ENCODE peak calls at places on chromosomes 16 and 17, in seven cellular contexts. Z is OCI-LY7, U is heart right ventricle, M is left lung, I is RWPE1, L is GM13976, H is SK-N-SH. G is an unnamed sample.
A peak's percentile ranks its signal among the peaks of the same experiment; 100 is the strongest.

GRCh38 chr17:29111816-29112499 is 68.2 kb downstream of the MYO18A start:
- DNase-seq in Z (peak; percentile 66), U (peak; percentile 65), M (peak; percentile 59), I (peak; percentile 55), L (peak; percentile 86), H (peak; percentile 82), G (peak; percentile 74)

GRCh38 chr17:77858291-77859034 is 100.0 kb upstream of the TNRC6C start:
- DNase-seq in Z (no peak), U (no peak), M (no peak), I (no peak), L (no peak), H (no peak), G (no peak)

GRCh38 chr16:50747206-50747956 is 5.5 kb downstream of the CYLD start:
- DNase-seq in Z (peak; percentile 36), U (no peak), M (no peak), I (peak; percentile 26), L (no peak), H (peak; percentile 30), G (peak; percentile 55)

GRCh38 chr16:8855051-8855786 is 13.6 kb downstream of the CARHSP1 start:
- DNase-seq in Z (no peak), U (no peak), M (peak; percentile 21), I (no peak), L (no peak), H (peak; percentile 23), G (no peak)

GRCh38 chr17:77465358-77466041 is 324.7 kb downstream of the SEC14L1 start:
- DNase-seq in Z (peak; percentile 96), U (peak; percentile 78), M (peak; percentile 89), I (no peak), L (peak; percentile 84), H (no peak), G (peak; percentile 74)

GRCh38 chr17:57916925-57917858 is 38.0 kb downstream of the CUEDC1 start:
- DNase-seq in Z (no peak), U (peak; percentile 59), M (peak; percentile 68), I (no peak), L (no peak), H (no peak), G (no peak)

GRCh38 chr16:56450275-56450889 is 750 bp downstream of the NUDT21 start:
- DNase-seq in Z (peak; percentile 23), U (no peak), M (no peak), I (peak; percentile 37), L (no peak), H (peak; percentile 32), G (peak; percentile 25)

GRCh38 chr16:27253526-27253930 is 15.0 kb downstream of the NSMCE1 start:
- DNase-seq in Z (no peak), U (no peak), M (no peak), I (peak; percentile 82), L (no peak), H (no peak), G (peak; percentile 89)

GRCh38 chr17:6328279-6328678 is 106.6 kb downstream of the AIPL1 start:
- DNase-seq in Z (peak; percentile 18), U (no peak), M (no peak), I (peak; percentile 18), L (no peak), H (no peak), G (no peak)

GRCh38 chr17:44205962-44206824 is 6.5 kb upstream of the ATXN7L3 start:
- DNase-seq in Z (no peak), U (no peak), M (no peak), I (no peak), L (no peak), H (no peak), G (no peak)
- TF ChIP-seq CTCF in Z (peak; percentile 21), U (peak; percentile 12), M (no peak), I (no peak), L (no peak), H (peak; percentile 39), G (peak; percentile 45)

DNA sequence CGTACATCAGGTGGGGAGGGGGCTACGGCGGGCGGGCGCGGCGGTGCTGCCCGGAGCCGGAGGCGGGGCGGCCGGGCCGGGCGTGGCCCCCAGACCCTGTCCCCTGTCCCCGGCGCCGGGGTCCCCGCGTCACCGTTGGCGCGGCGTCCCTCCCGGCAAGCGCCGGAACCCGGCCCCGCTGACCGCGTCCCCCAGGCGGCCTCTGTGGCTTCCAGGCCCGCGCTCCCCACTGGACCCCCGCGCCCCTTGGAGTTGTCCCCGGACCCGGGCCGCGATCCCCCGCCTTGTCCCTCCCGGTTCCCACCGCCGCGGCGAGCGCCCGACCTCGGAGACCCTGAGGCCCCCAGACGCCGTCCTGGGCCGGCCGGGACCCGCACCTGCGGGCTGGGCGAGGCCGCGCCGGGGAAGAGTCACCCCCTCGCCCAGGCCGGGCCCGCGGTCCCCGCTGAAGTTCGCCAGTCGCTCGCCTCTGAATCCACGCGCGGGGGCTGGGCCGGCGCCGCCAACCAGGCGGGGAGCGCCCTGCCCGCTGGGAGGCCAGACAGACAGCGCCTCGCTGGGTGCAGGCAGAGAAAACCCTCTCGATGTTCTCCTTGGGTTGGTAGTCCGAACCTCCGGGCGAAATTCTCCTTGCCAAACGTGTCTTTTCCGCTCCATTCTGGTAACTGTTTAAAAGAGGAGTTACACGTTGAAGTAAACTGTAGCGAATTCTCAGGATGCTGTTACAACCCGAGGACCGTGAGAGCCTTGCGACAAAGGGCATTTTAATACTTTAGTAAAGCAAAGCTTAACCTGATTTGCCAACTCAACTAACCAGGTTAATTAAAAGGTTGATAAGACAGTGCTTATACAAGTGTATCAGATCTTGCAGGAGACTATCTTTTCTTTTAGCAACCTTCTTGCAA is 761 bp downstream of the GAN start:
- DNase-seq in Z (peak; percentile 59), U (peak; percentile 53), M (peak; percentile 65), I (peak; percentile 44), L (peak; percentile 61), H (peak; percentile 78), G (peak; percentile 59)
- TF ChIP-seq CTCF in Z (peak; percentile 38), U (no peak), M (no peak), I (peak; percentile 16), L (no peak), H (peak; percentile 17), G (peak; percentile 9)

GRCh38 chr17:8630802-8631553 is 453 bp upstream of the MYH10 start:
- DNase-seq in Z (peak; percentile 99), U (peak; percentile 99), M (peak; percentile 99), I (peak; percentile 100), L (peak; percentile 99), H (peak; percentile 98), G (peak; percentile 100)
- TF ChIP-seq CTCF in Z (peak; percentile 63), U (peak; percentile 36), M (no peak), I (no peak), L (peak; percentile 6), H (peak; percentile 27), G (no peak)

DNA sequence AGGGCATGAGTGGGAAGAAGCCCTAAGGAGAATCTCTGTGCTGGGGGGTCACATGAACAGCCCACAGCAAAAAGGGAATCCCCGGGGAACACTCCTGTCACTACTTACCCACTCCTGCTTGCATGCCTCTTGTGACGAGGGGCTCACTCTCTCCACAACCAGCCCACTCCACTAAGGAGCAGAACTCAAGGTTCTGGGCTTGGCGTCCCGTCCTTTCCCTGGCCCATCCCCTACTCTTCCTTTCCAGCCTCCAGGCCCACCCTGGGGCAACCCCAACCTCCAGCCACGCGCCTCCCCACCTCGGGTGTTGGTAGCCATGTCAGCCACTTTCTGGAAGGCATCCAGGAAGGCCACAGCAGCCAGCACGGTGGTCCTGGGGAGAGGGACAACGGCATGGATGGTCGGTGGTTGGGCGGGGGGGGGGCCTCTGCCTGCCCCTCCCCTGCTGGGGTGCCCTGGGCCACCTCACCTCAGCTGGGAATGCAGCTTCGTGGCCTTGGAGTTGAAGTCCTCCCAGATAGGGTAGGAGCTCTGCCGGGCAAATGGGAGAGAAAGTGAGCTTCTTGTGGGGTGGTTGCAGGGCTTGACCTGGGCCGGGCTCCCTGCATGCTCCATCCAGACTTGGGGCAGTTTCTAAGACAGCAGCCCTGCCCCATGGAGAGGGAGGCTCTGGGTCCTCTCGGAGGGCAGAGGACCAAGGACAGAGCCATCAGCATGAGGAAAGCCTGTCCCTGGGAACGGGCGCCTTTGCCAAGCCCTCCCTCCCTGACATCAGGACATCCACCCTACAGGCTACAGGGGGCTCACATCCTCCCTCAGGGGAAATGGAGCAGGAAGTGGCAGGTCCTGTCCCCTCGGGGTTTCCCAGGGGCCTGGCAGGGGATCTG is 5.1 kb downstream of the MTSS2 start:
- DNase-seq in Z (no peak), U (no peak), M (no peak), I (no peak), L (no peak), H (no peak), G (no peak)
- TF ChIP-seq CTCF in Z (no peak), U (no peak), M (no peak), I (no peak), L (no peak), H (no peak), G (no peak)

GRCh38 chr16:82061861-82062525 is 26.9 kb downstream of the HSD17B2 start:
- DNase-seq in Z (peak; percentile 36), U (no peak), M (no peak), I (peak; percentile 40), L (peak; percentile 41), H (peak; percentile 13), G (peak; percentile 68)
- TF ChIP-seq CTCF in Z (peak; percentile 82), U (peak; percentile 49), M (peak; percentile 34), I (no peak), L (peak; percentile 44), H (peak; percentile 70), G (peak; percentile 73)

DNA sequence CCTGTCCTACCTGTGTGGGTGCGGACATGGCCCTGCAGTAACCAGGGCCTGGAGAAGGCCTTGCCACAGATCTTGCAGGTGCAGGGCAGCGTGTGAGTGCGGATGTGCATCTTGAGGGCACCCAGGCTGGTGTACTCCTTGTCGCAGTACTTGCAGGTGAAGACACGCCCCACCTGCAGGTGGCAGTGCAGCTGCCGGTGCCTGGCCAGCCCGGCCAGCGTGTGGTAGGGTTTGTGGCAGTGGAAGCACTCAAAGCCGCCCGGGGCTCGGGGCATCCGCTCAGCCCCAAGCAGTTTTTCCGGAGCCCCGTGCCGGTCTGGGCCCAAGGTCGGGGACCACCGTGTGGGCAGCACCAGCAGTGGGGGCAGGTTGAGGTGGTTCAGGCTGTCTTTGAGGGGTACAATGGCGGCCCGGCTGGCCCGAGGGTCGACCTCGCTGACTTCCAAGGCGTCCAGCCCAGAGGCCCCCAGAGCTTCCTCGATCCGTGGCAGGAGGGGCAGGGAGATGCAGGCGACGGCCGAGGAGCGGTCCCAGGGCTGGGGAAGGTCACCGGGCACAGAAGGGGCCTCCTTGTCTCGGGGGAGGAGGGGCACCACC is 5.1 kb downstream of the SNAI3 start:
- DNase-seq in Z (peak; percentile 93), U (no peak), M (no peak), I (no peak), L (peak; percentile 77), H (peak; percentile 41), G (no peak)
- TF ChIP-seq CTCF in Z (peak; percentile 84), U (peak; percentile 20), M (no peak), I (no peak), L (peak; percentile 60), H (peak; percentile 26), G (peak; percentile 34)

GRCh38 chr16:659618-660017 is 8.3 kb upstream of the RHOT2 start:
- DNase-seq in Z (no peak), U (no peak), M (no peak), I (no peak), L (no peak), H (no peak), G (no peak)
- TF ChIP-seq CTCF in Z (no peak), U (no peak), M (no peak), I (no peak), L (no peak), H (no peak), G (no peak)